ENCODE peak calls at places on chromosomes 4 and X, in six cellular contexts. One of them, this sample, is unnamed.

GRCh38 chrX:53682885-53683555 is 3.5 kb downstream of the HUWE1 start:
- DNase-seq in breast epithelium: no peak
- DNase-seq in body of pancreas: peak; percentile 28
- DNase-seq in ovary: no peak
- DNase-seq in IMR-90: peak; percentile 50
- DNase-seq in endothelial cell of umbilical vein: peak; percentile 57
- DNase-seq in this sample: peak; percentile 50

GRCh38 chrX:104566921-104567501 is 1.0 kb downstream of the IL1RAPL2 start:
- DNase-seq in breast epithelium: no peak
- DNase-seq in body of pancreas: no peak
- DNase-seq in ovary: no peak
- DNase-seq in IMR-90: no peak
- DNase-seq in endothelial cell of umbilical vein: no peak
- DNase-seq in this sample: no peak

GRCh38 chrX:24146283-24146865 is 3.2 kb upstream of the ZFX start:
- DNase-seq in breast epithelium: no peak
- DNase-seq in body of pancreas: no peak
- DNase-seq in ovary: no peak
- DNase-seq in IMR-90: peak; percentile 22
- DNase-seq in endothelial cell of umbilical vein: peak; percentile 44
- DNase-seq in this sample: no peak

GRCh38 chr4:175166020-175166419 is 247.9 kb downstream of the ADAM29 start:
- DNase-seq in breast epithelium: no peak
- DNase-seq in body of pancreas: no peak
- DNase-seq in ovary: no peak
- DNase-seq in IMR-90: no peak
- DNase-seq in endothelial cell of umbilical vein: no peak
- DNase-seq in this sample: no peak

GRCh38 chr4:61400446-61400845 is 200.3 kb downstream of the ADGRL3 start:
- DNase-seq in breast epithelium: no peak
- DNase-seq in body of pancreas: no peak
- DNase-seq in ovary: no peak
- DNase-seq in IMR-90: no peak
- DNase-seq in endothelial cell of umbilical vein: no peak
- DNase-seq in this sample: no peak

GRCh38 chrX:100363926-100364325 is 46.1 kb downstream of the PCDH19 start:
- DNase-seq in breast epithelium: no peak
- DNase-seq in body of pancreas: no peak
- DNase-seq in ovary: no peak
- DNase-seq in IMR-90: no peak
- DNase-seq in endothelial cell of umbilical vein: no peak
- DNase-seq in this sample: no peak

GRCh38 chr4:99723555-99724450 is 66.2 kb upstream of the C4orf54 start:
- DNase-seq in breast epithelium: no peak
- DNase-seq in body of pancreas: peak; percentile 90
- DNase-seq in ovary: peak; percentile 66
- DNase-seq in IMR-90: peak; percentile 88
- DNase-seq in endothelial cell of umbilical vein: peak; percentile 4
- DNase-seq in this sample: peak; percentile 76

GRCh38 chr4:168304744-168305459 is 13.7 kb downstream of the DDX60 start:
- DNase-seq in breast epithelium: no peak
- DNase-seq in body of pancreas: no peak
- DNase-seq in ovary: no peak
- DNase-seq in IMR-90: peak; percentile 80
- DNase-seq in endothelial cell of umbilical vein: peak; percentile 39
- DNase-seq in this sample: no peak

GRCh38 chr4:123826896-123827295 is 430.3 kb downstream of the SPRY1 start:
- DNase-seq in breast epithelium: no peak
- DNase-seq in body of pancreas: no peak
- DNase-seq in ovary: no peak
- DNase-seq in IMR-90: peak; percentile 66
- DNase-seq in endothelial cell of umbilical vein: peak; percentile 51
- DNase-seq in this sample: no peak

GRCh38 chr4:148349153-148349552 is 93.1 kb downstream of the NR3C2 start:
- DNase-seq in breast epithelium: no peak
- DNase-seq in body of pancreas: no peak
- DNase-seq in ovary: no peak
- DNase-seq in IMR-90: no peak
- DNase-seq in endothelial cell of umbilical vein: no peak
- DNase-seq in this sample: no peak

GRCh38 chr4:163595590-163595989 is 101.1 kb downstream of the TMA16 start:
- DNase-seq in breast epithelium: no peak
- DNase-seq in body of pancreas: no peak
- DNase-seq in ovary: no peak
- DNase-seq in IMR-90: no peak
- DNase-seq in endothelial cell of umbilical vein: no peak
- DNase-seq in this sample: no peak

GRCh38 chr4:171025323-171025722 is 787.9 kb upstream of the GALNTL6 start:
- DNase-seq in breast epithelium: no peak
- DNase-seq in body of pancreas: no peak
- DNase-seq in ovary: no peak
- DNase-seq in IMR-90: no peak
- DNase-seq in endothelial cell of umbilical vein: no peak
- DNase-seq in this sample: no peak

GRCh38 chrX:37752941-37753340 is 26.9 kb upstream of the CYBB start:
- DNase-seq in breast epithelium: no peak
- DNase-seq in body of pancreas: no peak
- DNase-seq in ovary: no peak
- DNase-seq in IMR-90: no peak
- DNase-seq in endothelial cell of umbilical vein: no peak
- DNase-seq in this sample: no peak

GRCh38 chr4:72418458-72418857 is 150.6 kb downstream of the ADAMTS3 start:
- DNase-seq in breast epithelium: no peak
- DNase-seq in body of pancreas: no peak
- DNase-seq in ovary: peak; percentile 55
- DNase-seq in IMR-90: peak; percentile 60
- DNase-seq in endothelial cell of umbilical vein: peak; percentile 89
- DNase-seq in this sample: no peak

GRCh38 chr4:153542131-153542530 is 76.0 kb downstream of the TMEM131L start:
- DNase-seq in breast epithelium: no peak
- DNase-seq in body of pancreas: no peak
- DNase-seq in ovary: no peak
- DNase-seq in IMR-90: no peak
- DNase-seq in endothelial cell of umbilical vein: no peak
- DNase-seq in this sample: no peak

GRCh38 chrX:15814811-15815210 is 24.5 kb downstream of the ZRSR2 start:
- DNase-seq in breast epithelium: no peak
- DNase-seq in body of pancreas: no peak
- DNase-seq in ovary: no peak
- DNase-seq in IMR-90: no peak
- DNase-seq in endothelial cell of umbilical vein: no peak
- DNase-seq in this sample: no peak

GRCh38 chr4:17168571-17168970 is 270.1 kb upstream of the LDB2 start:
- DNase-seq in breast epithelium: no peak
- DNase-seq in body of pancreas: no peak
- DNase-seq in ovary: no peak
- DNase-seq in IMR-90: peak; percentile 87
- DNase-seq in endothelial cell of umbilical vein: peak; percentile 84
- DNase-seq in this sample: no peak

GRCh38 chr4:58809366-58809765 is 1699.2 kb upstream of the IGFBP7 start:
- DNase-seq in breast epithelium: no peak
- DNase-seq in body of pancreas: no peak
- DNase-seq in ovary: no peak
- DNase-seq in IMR-90: no peak
- DNase-seq in endothelial cell of umbilical vein: no peak
- DNase-seq in this sample: no peak

DNA sequence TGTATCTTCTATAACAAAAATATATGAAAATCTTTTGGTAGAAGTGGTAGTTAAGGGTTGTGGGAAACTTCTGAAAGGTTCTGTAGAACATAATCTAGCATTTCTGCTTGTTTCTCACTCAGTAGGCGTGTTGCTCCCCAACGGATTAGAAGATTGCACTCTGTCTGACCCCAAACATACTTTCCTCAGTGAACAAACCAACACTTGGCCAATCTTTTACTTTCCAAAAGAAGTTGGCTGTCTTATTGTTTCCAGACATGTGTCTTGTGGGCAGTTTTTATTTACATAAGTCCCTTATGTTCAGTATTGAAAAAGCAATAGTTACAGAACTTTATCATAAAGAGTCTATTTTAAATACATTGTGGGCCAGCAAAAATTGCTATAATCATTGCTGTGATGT is 312.8 kb upstream of the EPHA5 start:
- DNase-seq in breast epithelium: no peak
- DNase-seq in body of pancreas: no peak
- DNase-seq in ovary: no peak
- DNase-seq in IMR-90: no peak
- DNase-seq in endothelial cell of umbilical vein: no peak
- DNase-seq in this sample: no peak
- TF ChIP-seq POLR2A in breast epithelium: no peak
- TF ChIP-seq POLR2A in body of pancreas: no peak
- TF ChIP-seq POLR2A in ovary: no peak
- TF ChIP-seq POLR2A in IMR-90: no peak
- TF ChIP-seq POLR2A in endothelial cell of umbilical vein: no peak
- TF ChIP-seq POLR2A in this sample: no peak

GRCh38 chrX:30981968-30982367 is 89.9 kb downstream of the FTHL17 start:
- DNase-seq in breast epithelium: no peak
- DNase-seq in body of pancreas: no peak
- DNase-seq in ovary: no peak
- DNase-seq in IMR-90: no peak
- DNase-seq in endothelial cell of umbilical vein: no peak
- DNase-seq in this sample: no peak
- H3K27ac ChIP-seq in breast epithelium: no peak overlapping the region
- H3K27ac ChIP-seq in body of pancreas: no peak overlapping the region
- H3K27ac ChIP-seq in ovary: no peak overlapping the region
- H3K27ac ChIP-seq in IMR-90: no peak overlapping the region
- H3K27ac ChIP-seq in endothelial cell of umbilical vein: no peak overlapping the region
- H3K27ac ChIP-seq in this sample: no peak overlapping the region

GRCh38 chrX:103386332-103386731 is 10.0 kb downstream of the BEX3 start:
- DNase-seq in breast epithelium: no peak
- DNase-seq in body of pancreas: no peak
- DNase-seq in ovary: no peak
- DNase-seq in IMR-90: no peak
- DNase-seq in endothelial cell of umbilical vein: no peak
- DNase-seq in this sample: no peak
- TF ChIP-seq POLR2A in breast epithelium: no peak
- TF ChIP-seq POLR2A in body of pancreas: no peak
- TF ChIP-seq POLR2A in ovary: no peak
- TF ChIP-seq POLR2A in IMR-90: no peak
- TF ChIP-seq POLR2A in endothelial cell of umbilical vein: no peak
- TF ChIP-seq POLR2A in this sample: no peak

GRCh38 chr4:173318648-173319211 is 15.4 kb downstream of the HMGB2 start:
- DNase-seq in breast epithelium: no peak
- DNase-seq in body of pancreas: no peak
- DNase-seq in ovary: no peak
- DNase-seq in IMR-90: peak; percentile 74
- DNase-seq in endothelial cell of umbilical vein: peak; percentile 67
- DNase-seq in this sample: no peak
- H3K27ac ChIP-seq in breast epithelium: no peak overlapping the region
- H3K27ac ChIP-seq in body of pancreas: no peak overlapping the region
- H3K27ac ChIP-seq in ovary: no peak overlapping the region
- H3K27ac ChIP-seq in IMR-90: no peak overlapping the region
- H3K27ac ChIP-seq in endothelial cell of umbilical vein: peak overlapping the region; percentile 14
- H3K27ac ChIP-seq in this sample: no peak overlapping the region

DNA sequence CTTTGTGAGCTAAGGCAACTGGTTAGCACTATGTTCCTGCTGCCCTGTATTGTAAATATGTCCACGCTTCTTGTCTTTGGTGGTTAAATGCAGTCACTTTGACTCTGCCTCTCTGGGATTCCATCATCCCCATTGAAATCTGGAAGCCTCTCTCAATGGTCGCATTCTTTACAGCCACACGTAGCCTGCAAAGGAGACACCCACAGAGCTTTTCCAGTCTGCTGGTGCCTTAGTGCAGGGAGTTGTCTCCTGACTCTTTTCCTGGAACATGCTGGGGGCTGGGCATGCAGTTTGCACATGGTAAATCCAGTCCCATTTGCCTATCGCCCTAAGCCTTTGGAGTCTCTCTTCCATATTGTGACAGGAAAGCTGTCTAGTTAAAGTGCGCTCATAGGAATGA is 33.9 kb downstream of the COQ2 start:
- DNase-seq in breast epithelium: no peak
- DNase-seq in body of pancreas: no peak
- DNase-seq in ovary: no peak
- DNase-seq in IMR-90: no peak
- DNase-seq in endothelial cell of umbilical vein: no peak
- DNase-seq in this sample: no peak
- TF ChIP-seq POLR2A in breast epithelium: no peak
- TF ChIP-seq POLR2A in body of pancreas: no peak
- TF ChIP-seq POLR2A in ovary: no peak
- TF ChIP-seq POLR2A in IMR-90: no peak
- TF ChIP-seq POLR2A in endothelial cell of umbilical vein: no peak
- TF ChIP-seq POLR2A in this sample: no peak

DNA sequence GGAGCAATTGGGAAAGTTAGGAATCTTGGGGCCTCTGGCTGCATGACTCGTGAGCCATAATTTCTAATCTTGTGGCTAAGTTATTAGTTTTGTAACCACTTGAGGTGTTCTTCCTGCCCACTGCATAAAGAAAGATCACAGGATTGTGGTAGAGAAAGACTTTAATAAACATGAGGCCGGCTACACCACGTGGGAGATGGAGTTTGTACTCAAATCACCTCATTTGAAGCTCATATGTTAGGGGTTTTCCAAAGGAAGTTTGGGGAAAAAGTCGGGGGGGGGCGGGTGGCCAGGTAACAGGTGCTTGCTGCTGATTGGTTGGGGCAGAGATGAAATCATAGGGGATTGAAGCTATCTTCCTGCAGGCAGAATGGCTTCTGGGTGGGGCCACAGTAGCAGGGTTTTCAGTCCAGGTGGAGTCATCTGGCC is 287.8 kb downstream of the ZNF674 start:
- DNase-seq in breast epithelium: no peak
- DNase-seq in body of pancreas: no peak
- DNase-seq in ovary: no peak
- DNase-seq in IMR-90: no peak
- DNase-seq in endothelial cell of umbilical vein: no peak
- DNase-seq in this sample: no peak
- H3K27ac ChIP-seq in breast epithelium: no peak overlapping the region
- H3K27ac ChIP-seq in body of pancreas: no peak overlapping the region
- H3K27ac ChIP-seq in ovary: no peak overlapping the region
- H3K27ac ChIP-seq in IMR-90: no peak overlapping the region
- H3K27ac ChIP-seq in endothelial cell of umbilical vein: no peak overlapping the region
- H3K27ac ChIP-seq in this sample: no peak overlapping the region

GRCh38 chrX:68693481-68694410 is 46.3 kb downstream of the STARD8 start:
- DNase-seq in breast epithelium: no peak
- DNase-seq in body of pancreas: peak; percentile 79
- DNase-seq in ovary: peak; percentile 81
- DNase-seq in IMR-90: peak; percentile 50
- DNase-seq in endothelial cell of umbilical vein: peak; percentile 75
- DNase-seq in this sample: peak; percentile 25
- TF ChIP-seq POLR2A in breast epithelium: no peak
- TF ChIP-seq POLR2A in body of pancreas: peak; percentile 49
- TF ChIP-seq POLR2A in ovary: peak; percentile 16
- TF ChIP-seq POLR2A in IMR-90: peak; percentile 51
- TF ChIP-seq POLR2A in endothelial cell of umbilical vein: peak; percentile 67
- TF ChIP-seq POLR2A in this sample: no peak

GRCh38 chr4:7806724-7807123 is 132.9 kb downstream of the AFAP1 start:
- DNase-seq in breast epithelium: no peak
- DNase-seq in body of pancreas: no peak
- DNase-seq in ovary: no peak
- DNase-seq in IMR-90: no peak
- DNase-seq in endothelial cell of umbilical vein: no peak
- DNase-seq in this sample: no peak

GRCh38 chr4:7807351-7807921 is 132.2 kb downstream of the AFAP1 start:
- DNase-seq in breast epithelium: no peak
- DNase-seq in body of pancreas: no peak
- DNase-seq in ovary: no peak
- DNase-seq in IMR-90: no peak
- DNase-seq in endothelial cell of umbilical vein: peak; percentile 87
- DNase-seq in this sample: no peak

GRCh38 chr4:7810792-7811535 is 128.7 kb downstream of the AFAP1 start:
- DNase-seq in breast epithelium: no peak
- DNase-seq in body of pancreas: no peak
- DNase-seq in ovary: no peak
- DNase-seq in IMR-90: no peak
- DNase-seq in endothelial cell of umbilical vein: no peak
- DNase-seq in this sample: no peak

GRCh38 chr4:7808181-7808580 is 131.5 kb downstream of the AFAP1 start:
- DNase-seq in breast epithelium: no peak
- DNase-seq in body of pancreas: no peak
- DNase-seq in ovary: no peak
- DNase-seq in IMR-90: no peak
- DNase-seq in endothelial cell of umbilical vein: no peak
- DNase-seq in this sample: no peak

GRCh38 chr4:7808752-7809151 is 130.9 kb downstream of the AFAP1 start:
- DNase-seq in breast epithelium: no peak
- DNase-seq in body of pancreas: no peak
- DNase-seq in ovary: no peak
- DNase-seq in IMR-90: peak; percentile 93
- DNase-seq in endothelial cell of umbilical vein: peak; percentile 83
- DNase-seq in this sample: no peak
- H3K27ac ChIP-seq in breast epithelium: peak overlapping the region; percentile 85
- H3K27ac ChIP-seq in body of pancreas: no peak overlapping the region
- H3K27ac ChIP-seq in ovary: no peak overlapping the region
- H3K27ac ChIP-seq in IMR-90: peak overlapping the region; percentile 75
- H3K27ac ChIP-seq in endothelial cell of umbilical vein: peak overlapping the region; percentile 97
- H3K27ac ChIP-seq in this sample: no peak overlapping the region